ENCODE peak calls at places on chromosomes 3 and 15, in nine cellular contexts. F, O, C, V, D, N, K, R and Y are unnamed samples.

GRCh38 chr3:155070316-155070715 is 9.8 kb upstream of the MME start:
- DNase-seq in K (no peak), O (no peak), N (no peak), R (no peak), V (peak; percentile 33), C (no peak), D (no peak), F (no peak), Y (no peak)

GRCh38 chr3:10281951-10282350 is 10.8 kb downstream of the GHRL start:
- DNase-seq in F (no peak), O (no peak), R (no peak), N (no peak), C (no peak), D (no peak), K (no peak), V (peak; percentile 37), Y (no peak)

GRCh38 chr3:60277376-60277800 is 973.9 kb downstream of the FHIT start:
- DNase-seq in C (no peak), D (no peak), N (no peak), K (no peak), O (no peak), R (no peak), F (no peak), V (no peak), Y (no peak)

GRCh38 chr3:19972056-19972455 is 25.2 kb downstream of the RAB5A start:
- DNase-seq in N (no peak), O (no peak), K (no peak), R (no peak), V (peak; percentile 10), F (peak; percentile 21), C (no peak), D (no peak), Y (no peak)

GRCh38 chr3:9076985-9077384 is 113.7 kb upstream of the RAD18 start:
- DNase-seq in K (no peak), O (no peak), V (no peak), C (no peak), D (no peak), R (no peak), F (no peak), N (no peak), Y (no peak)

GRCh38 chr3:33075996-33076395 is 20.9 kb downstream of the GLB1 start:
- DNase-seq in O (no peak), C (no peak), V (no peak), D (no peak), F (peak; percentile 29), N (no peak), R (no peak), K (peak; percentile 6), Y (no peak)

GRCh38 chr3:185630182-185630622 is 44.1 kb downstream of the SENP2 start:
- DNase-seq in V (peak; percentile 62), O (no peak), C (no peak), K (peak; percentile 57), D (no peak), F (no peak), R (peak; percentile 46), N (no peak), Y (no peak)

GRCh38 chr3:49244589-49245205 is 32.3 kb downstream of the C3orf62 start:
- DNase-seq in V (no peak), D (no peak), C (no peak), R (no peak), F (no peak), K (peak; percentile 24), N (no peak), O (no peak), Y (no peak)

GRCh38 chr3:50189274-50189673 is 2.1 kb upstream of the GNAT1 start:
- DNase-seq in V (peak; percentile 79), O (peak; percentile 19), N (peak; percentile 87), K (peak; percentile 75), R (peak; percentile 93), F (peak; percentile 55), C (peak; percentile 76), D (peak; percentile 82), Y (peak; percentile 76)

GRCh38 chr15:99447497-99448371 is 118.0 kb upstream of the MEF2A start:
- DNase-seq in C (no peak), R (peak; percentile 81), O (peak; percentile 18), V (no peak), D (peak; percentile 33), N (peak; percentile 58), F (no peak), K (peak; percentile 10), Y (no peak)

GRCh38 chr3:50299929-50300680 is 900 bp upstream of the HYAL3 start:
- DNase-seq in D (no peak), O (no peak), K (peak; percentile 36), C (peak; percentile 42), V (no peak), N (no peak), R (no peak), F (no peak), Y (no peak)

GRCh38 chr3:170835346-170835745 is 34.6 kb downstream of the RPL22L1 start:
- DNase-seq in C (no peak), D (no peak), V (peak; percentile 63), F (no peak), K (no peak), R (no peak), N (peak; percentile 61), O (no peak), Y (no peak)

GRCh38 chr3:101825904-101826445 is 23.3 kb upstream of the NFKBIZ start:
- DNase-seq in O (no peak), R (no peak), N (no peak), C (no peak), V (peak; percentile 31), K (no peak), F (no peak), D (no peak), Y (no peak)

GRCh38 chr3:194936091-194936490 is 250.4 kb downstream of the FAM43A start:
- DNase-seq in D (no peak), F (no peak), K (peak; percentile 1), V (no peak), C (no peak), O (no peak), R (no peak), N (no peak), Y (no peak)

GRCh38 chr15:63392355-63393009 is 10.8 kb upstream of the CA12 start:
- DNase-seq in N (no peak), F (no peak), O (no peak), K (peak; percentile 46), R (no peak), D (no peak), C (peak; percentile 23), V (no peak), Y (no peak)

GRCh38 chr3:9397911-9398714 is 698 bp downstream of the SETD5 start:
- DNase-seq in R (no peak), V (peak; percentile 45), F (no peak), N (peak; percentile 30), O (peak; percentile 30), K (peak; percentile 65), D (peak; percentile 66), C (peak; percentile 54), Y (peak; percentile 18)

GRCh38 chr3:24151595-24151994 is 206.5 kb downstream of the NR1D2 start:
- DNase-seq in N (no peak), O (no peak), F (no peak), D (no peak), K (no peak), R (no peak), C (no peak), V (no peak), Y (no peak)
- TF ChIP-seq CTCF in N (no peak), O (no peak), F (no peak), D (no peak), K (no peak), R (no peak), C (no peak), V (no peak), Y (no peak)

DNA sequence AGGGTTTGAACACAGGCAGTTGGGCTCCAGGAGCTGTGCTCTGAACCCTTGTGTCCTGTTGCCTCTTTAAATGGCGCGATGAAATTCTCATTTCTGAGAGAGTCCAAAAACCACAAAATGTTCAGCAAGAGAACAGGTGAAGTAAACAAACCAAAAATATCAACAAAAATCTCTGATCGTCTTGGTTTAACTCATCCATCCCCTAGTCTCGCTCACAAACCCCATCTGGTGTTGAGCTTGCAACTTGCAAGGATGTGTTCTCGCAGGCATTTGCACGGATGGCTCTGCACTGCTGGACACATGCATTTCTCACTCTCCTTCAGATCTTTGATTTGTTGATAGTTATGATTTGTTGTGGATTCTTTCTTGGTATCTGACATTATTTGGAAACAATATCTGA is 31.1 kb downstream of the FAH start:
- DNase-seq in O (no peak), D (no peak), N (peak; percentile 35), V (no peak), K (no peak), F (no peak), C (no peak), R (no peak), Y (peak; percentile 31)
- TF ChIP-seq CTCF in O (no peak), D (no peak), N (peak; percentile 27), V (peak; percentile 36), K (no peak), F (no peak), C (no peak), R (peak; percentile 27), Y (no peak)

DNA sequence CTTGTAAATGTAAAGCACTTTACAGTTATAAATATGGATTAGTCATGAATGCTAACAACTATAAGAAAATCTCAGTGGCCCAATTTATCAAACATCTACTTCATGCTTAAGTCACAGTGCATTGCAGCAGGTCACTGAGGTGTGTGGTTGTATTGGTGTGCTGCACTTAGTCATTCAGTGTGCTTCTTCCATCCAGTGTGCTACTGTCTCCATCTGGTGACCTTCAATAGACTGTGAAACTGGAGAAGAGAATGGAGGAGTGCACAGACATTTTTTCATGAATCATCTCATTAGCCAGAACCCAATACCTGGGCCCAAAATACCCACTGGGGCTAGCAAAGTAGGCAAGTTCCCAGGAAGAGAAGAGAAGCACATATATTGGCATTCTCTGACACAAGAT is 199.6 kb downstream of the SHOX2 start:
- DNase-seq in C (no peak), N (no peak), V (no peak), O (no peak), R (no peak), K (no peak), F (peak; percentile 24), D (no peak), Y (no peak)
- TF ChIP-seq CTCF in C (no peak), N (peak; percentile 37), V (peak; percentile 6), O (no peak), R (peak; percentile 11), K (no peak), F (peak; percentile 64), D (no peak), Y (no peak)

DNA sequence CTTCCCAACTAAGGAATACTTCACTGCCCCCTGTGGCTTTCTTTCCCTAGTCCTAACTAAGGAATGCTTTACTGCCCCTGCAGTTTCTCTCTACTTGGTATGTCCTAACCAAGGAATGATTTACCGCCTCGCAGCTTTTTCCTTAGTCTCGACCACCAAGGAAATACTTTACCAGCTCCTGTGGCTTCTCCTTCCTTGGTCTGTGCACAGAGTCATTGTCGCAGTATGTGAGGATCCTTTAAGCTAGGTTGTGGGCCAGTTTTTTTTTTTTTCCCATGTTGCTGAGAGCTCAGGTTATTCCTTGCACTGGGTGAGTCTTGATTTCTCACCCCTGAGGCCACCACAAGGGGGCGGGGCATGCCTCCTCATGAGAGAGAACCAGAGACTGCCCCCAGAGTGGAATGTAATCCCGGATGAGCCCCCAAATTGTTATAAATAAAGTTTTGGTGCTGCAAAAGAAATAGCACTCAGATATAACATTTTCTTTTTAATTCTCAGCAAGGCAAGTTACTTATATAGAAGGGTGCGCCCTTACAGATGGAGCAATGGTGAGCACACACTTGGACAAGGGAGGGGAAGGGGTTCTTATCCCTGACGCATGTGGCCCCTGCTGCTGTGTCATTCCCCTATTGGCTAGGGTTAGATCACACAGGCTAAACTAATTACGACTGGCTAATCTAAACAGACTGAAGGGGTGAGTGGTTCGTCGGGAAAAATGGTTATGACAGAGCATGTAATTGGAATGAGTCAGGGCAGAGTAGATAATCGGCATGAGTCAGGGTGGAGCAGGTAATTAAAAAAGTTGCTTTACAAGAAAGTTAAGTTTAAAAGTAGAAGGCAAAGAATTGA is 27.0 kb downstream of the NDUFB4 start:
- DNase-seq in V (peak; percentile 22), F (peak; percentile 48), N (no peak), O (no peak), K (peak; percentile 23), C (peak; percentile 46), D (no peak), R (no peak), Y (no peak)
- TF ChIP-seq CTCF in V (peak; percentile 10), F (no peak), N (peak; percentile 20), O (no peak), K (no peak), C (no peak), D (peak; percentile 26), R (peak; percentile 39), Y (no peak)